ENCODE peak calls at places on chromosomes 7 and 10, in eight cellular contexts. Y, R, T, S, N, P, H and C are unnamed samples.

GRCh38 chr7:121126801-121127534 is 138.5 kb downstream of the CPED1 start:
- DNase-seq in S (no peak), P (no peak), N (no peak), H (no peak), Y (no peak), R (peak; percentile 74), T (no peak), C (no peak)

GRCh38 chr10:69829792-69830191 is 28.1 kb downstream of the COL13A1 start:
- DNase-seq in N (no peak), Y (no peak), R (no peak), H (no peak), P (no peak), T (no peak), S (no peak), C (no peak)

GRCh38 chr10:132375795-132376297 is 21.2 kb upstream of the PWWP2B start:
- DNase-seq in Y (no peak), T (no peak), S (no peak), R (no peak), H (no peak), P (no peak), N (no peak), C (no peak)

GRCh38 chr10:103078309-103078615 is 114.8 kb downstream of the NT5C2 start:
- DNase-seq in Y (no peak), R (no peak), N (no peak), S (no peak), T (no peak), H (no peak), P (no peak), C (no peak)

GRCh38 chr7:148962823-148963582 is 65.3 kb downstream of the PDIA4 start:
- DNase-seq in N (peak; percentile 59), H (peak; percentile 59), Y (peak; percentile 48), R (peak; percentile 83), P (peak; percentile 48), S (peak; percentile 30), T (peak; percentile 68), C (no peak)

GRCh38 chr7:93044147-93044810 is 73.5 kb downstream of the SAMD9 start:
- DNase-seq in N (peak; percentile 61), R (peak; percentile 48), H (no peak), P (no peak), T (no peak), S (no peak), Y (no peak), C (no peak)

GRCh38 chr7:100655908-100656674 is at the start of gene ACTL6B:
- DNase-seq in Y (no peak), N (peak; percentile 100), P (peak; percentile 62), T (peak; percentile 57), S (peak; percentile 46), H (peak; percentile 77), R (peak; percentile 39), C (no peak)

GRCh38 chr7:147524726-147525245 is 1065.8 kb upstream of the C7orf33 start:
- DNase-seq in R (no peak), P (no peak), Y (no peak), T (no peak), H (no peak), N (no peak), S (no peak), C (no peak)

GRCh38 chr7:153530441-153530840 is 521.8 kb upstream of the DPP6 start:
- DNase-seq in P (no peak), S (no peak), R (no peak), N (no peak), T (no peak), Y (no peak), H (no peak), C (no peak)

GRCh38 chr7:47803846-47804245 is 144.4 kb downstream of the PKD1L1 start:
- DNase-seq in T (no peak), R (no peak), H (no peak), Y (no peak), S (no peak), N (no peak), P (no peak), C (no peak)

GRCh38 chr7:138396251-138397070 is 63.6 kb upstream of the TRIM24 start:
- DNase-seq in P (no peak), Y (peak; percentile 81), S (no peak), H (no peak), T (peak; percentile 53), R (no peak), N (peak; percentile 44), C (no peak)

GRCh38 chr7:139571651-139572050 is 48.2 kb downstream of the CLEC2L start:
- DNase-seq in R (no peak), P (no peak), S (no peak), Y (no peak), N (no peak), H (no peak), T (no peak), C (no peak)

GRCh38 chr10:129718548-129719414 is 245.3 kb downstream of the EBF3 start:
- DNase-seq in H (no peak), P (no peak), N (no peak), Y (no peak), R (no peak), T (peak; percentile 10), S (no peak), C (no peak)

GRCh38 chr7:44706788-44707557 is 41.7 kb upstream of the ZMIZ2 start:
- DNase-seq in N (no peak), T (no peak), H (no peak), S (no peak), Y (no peak), P (no peak), R (no peak), C (no peak)

GRCh38 chr7:85471312-85471711 is 284.5 kb upstream of the SEMA3D start:
- DNase-seq in H (no peak), S (no peak), P (no peak), N (no peak), T (no peak), R (peak; percentile 5), Y (no peak), C (no peak)

GRCh38 chr7:158821173-158822021 is 7.9 kb downstream of the ESYT2 start:
- DNase-seq in R (peak; percentile 73), N (no peak), P (no peak), H (no peak), T (no peak), S (no peak), Y (peak; percentile 34), C (no peak)

GRCh38 chr10:111335826-111336225 is 259.0 kb downstream of the ADRA2A start:
- DNase-seq in H (no peak), N (no peak), P (no peak), Y (no peak), R (no peak), S (no peak), T (no peak), C (no peak)

GRCh38 chr10:124672181-124672638 is 72.0 kb downstream of the FAM53B start:
- DNase-seq in S (peak; percentile 47), P (no peak), N (no peak), H (no peak), Y (no peak), T (no peak), R (no peak), C (no peak)